ENCODE peak calls at places on chromosomes 7 and 10, in nine cellular contexts. One of them, this sample, is unnamed.

GRCh38 chr7:36011588-36011965 is 141.5 kb upstream of the EEPD1 start:
- DNase-seq in fibroblast of pulmonary artery: no peak
- DNase-seq in A172: no peak
- DNase-seq in GM13976: no peak
- DNase-seq in MG63: no peak
- DNase-seq in skeletal muscle cell: no peak
- DNase-seq in bronchial epithelial cell: no peak
- DNase-seq in HCT116: no peak
- DNase-seq in CD8-positive, alpha-beta memory T cell: no peak
- DNase-seq in this sample: no peak

GRCh38 chr7:82705831-82706230 is 262.3 kb upstream of the CACNA2D1 start:
- DNase-seq in fibroblast of pulmonary artery: no peak
- DNase-seq in A172: no peak
- DNase-seq in GM13976: no peak
- DNase-seq in MG63: no peak
- DNase-seq in skeletal muscle cell: no peak
- DNase-seq in bronchial epithelial cell: no peak
- DNase-seq in HCT116: no peak
- DNase-seq in CD8-positive, alpha-beta memory T cell: no peak
- DNase-seq in this sample: no peak

GRCh38 chr10:119677904-119678755 is 26.9 kb downstream of the BAG3 start:
- DNase-seq in fibroblast of pulmonary artery: no peak
- DNase-seq in A172: peak; percentile 70
- DNase-seq in GM13976: no peak
- DNase-seq in MG63: no peak
- DNase-seq in skeletal muscle cell: no peak
- DNase-seq in bronchial epithelial cell: no peak
- DNase-seq in HCT116: no peak
- DNase-seq in CD8-positive, alpha-beta memory T cell: no peak
- DNase-seq in this sample: no peak

GRCh38 chr10:90887555-90887954 is 15.8 kb downstream of the RPP30 start:
- DNase-seq in fibroblast of pulmonary artery: no peak
- DNase-seq in A172: no peak
- DNase-seq in GM13976: no peak
- DNase-seq in MG63: peak; percentile 55
- DNase-seq in skeletal muscle cell: no peak
- DNase-seq in bronchial epithelial cell: peak; percentile 2
- DNase-seq in HCT116: no peak
- DNase-seq in CD8-positive, alpha-beta memory T cell: no peak
- DNase-seq in this sample: no peak

GRCh38 chr7:20514364-20514763 is 101.1 kb upstream of the ABCB5 start:
- DNase-seq in fibroblast of pulmonary artery: peak; percentile 72
- DNase-seq in A172: peak; percentile 97
- DNase-seq in GM13976: no peak
- DNase-seq in MG63: peak; percentile 67
- DNase-seq in skeletal muscle cell: peak; percentile 4
- DNase-seq in bronchial epithelial cell: peak; percentile 79
- DNase-seq in HCT116: no peak
- DNase-seq in CD8-positive, alpha-beta memory T cell: no peak
- DNase-seq in this sample: no peak

GRCh38 chr10:86387221-86387794 is 20.7 kb upstream of the GRID1 start:
- DNase-seq in fibroblast of pulmonary artery: no peak
- DNase-seq in A172: no peak
- DNase-seq in GM13976: no peak
- DNase-seq in MG63: no peak
- DNase-seq in skeletal muscle cell: no peak
- DNase-seq in bronchial epithelial cell: no peak
- DNase-seq in HCT116: no peak
- DNase-seq in CD8-positive, alpha-beta memory T cell: no peak
- DNase-seq in this sample: no peak

GRCh38 chr7:55140221-55140980 is 121.6 kb downstream of the EGFR start:
- DNase-seq in fibroblast of pulmonary artery: peak; percentile 82
- DNase-seq in A172: no peak
- DNase-seq in GM13976: peak; percentile 66
- DNase-seq in MG63: no peak
- DNase-seq in skeletal muscle cell: peak; percentile 82
- DNase-seq in bronchial epithelial cell: peak; percentile 89
- DNase-seq in HCT116: no peak
- DNase-seq in CD8-positive, alpha-beta memory T cell: no peak
- DNase-seq in this sample: no peak

GRCh38 chr10:45580371-45580770 is 92.2 kb downstream of the ZFAND4 start:
- DNase-seq in fibroblast of pulmonary artery: no peak
- DNase-seq in A172: no peak
- DNase-seq in GM13976: peak; percentile 37
- DNase-seq in MG63: no peak
- DNase-seq in skeletal muscle cell: no peak
- DNase-seq in bronchial epithelial cell: no peak
- DNase-seq in HCT116: no peak
- DNase-seq in CD8-positive, alpha-beta memory T cell: peak; percentile 37
- DNase-seq in this sample: no peak

GRCh38 chr7:66202380-66202779 is 2.8 kb upstream of the TPST1 start:
- DNase-seq in fibroblast of pulmonary artery: no peak
- DNase-seq in A172: no peak
- DNase-seq in GM13976: no peak
- DNase-seq in MG63: no peak
- DNase-seq in skeletal muscle cell: no peak
- DNase-seq in bronchial epithelial cell: no peak
- DNase-seq in HCT116: no peak
- DNase-seq in CD8-positive, alpha-beta memory T cell: no peak
- DNase-seq in this sample: no peak

GRCh38 chr10:33216661-33217427 is 117.6 kb downstream of the NRP1 start:
- DNase-seq in fibroblast of pulmonary artery: peak; percentile 36
- DNase-seq in A172: peak; percentile 70
- DNase-seq in GM13976: no peak
- DNase-seq in MG63: peak; percentile 18
- DNase-seq in skeletal muscle cell: no peak
- DNase-seq in bronchial epithelial cell: peak; percentile 88
- DNase-seq in HCT116: no peak
- DNase-seq in CD8-positive, alpha-beta memory T cell: no peak
- DNase-seq in this sample: no peak

GRCh38 chr7:95906871-95907270 is 134.5 kb downstream of the DYNC1I1 start:
- DNase-seq in fibroblast of pulmonary artery: no peak
- DNase-seq in A172: no peak
- DNase-seq in GM13976: no peak
- DNase-seq in MG63: no peak
- DNase-seq in skeletal muscle cell: no peak
- DNase-seq in bronchial epithelial cell: no peak
- DNase-seq in HCT116: no peak
- DNase-seq in CD8-positive, alpha-beta memory T cell: no peak
- DNase-seq in this sample: no peak

GRCh38 chr10:109961181-109962001 is 38.1 kb upstream of the XPNPEP1 start:
- DNase-seq in fibroblast of pulmonary artery: peak; percentile 63
- DNase-seq in A172: peak; percentile 29
- DNase-seq in GM13976: no peak
- DNase-seq in MG63: no peak
- DNase-seq in skeletal muscle cell: peak; percentile 54
- DNase-seq in bronchial epithelial cell: peak; percentile 80
- DNase-seq in HCT116: no peak
- DNase-seq in CD8-positive, alpha-beta memory T cell: no peak
- DNase-seq in this sample: no peak

GRCh38 chr7:27174077-27175004 is at the start of gene HOXA10:
- DNase-seq in fibroblast of pulmonary artery: no peak
- DNase-seq in A172: no peak
- DNase-seq in GM13976: no peak
- DNase-seq in MG63: peak; percentile 70
- DNase-seq in skeletal muscle cell: no peak
- DNase-seq in bronchial epithelial cell: no peak
- DNase-seq in HCT116: no peak
- DNase-seq in CD8-positive, alpha-beta memory T cell: no peak
- DNase-seq in this sample: peak; percentile 3

This sample was measured in activated T-helper 1 cell treated with anti-CD3 and anti-CD28 coated beads, Interleukin-2, amount 50 U/mL, for 16 hours.